ENCODE peak calls at places on chromosomes 5 and 9, in eight cellular contexts. A is Peyer's patch, F is A549, C is GM12878, T is upper lobe of left lung, U is fibroblast of pulmonary artery, E is heart left ventricle, S is gastrocnemius medialis. W is an unnamed sample.

GRCh38 chr9:136804509-136805206 is 3.1 kb upstream of the RABL6 start:
- DNase-seq in U (no peak), T (no peak), A (no peak), C (no peak), F (no peak), E (no peak), S (no peak), W (peak; percentile 52)

GRCh38 chr5:154349621-154350020 is 96.2 kb upstream of the SAP30L start:
- DNase-seq in U (no peak), C (no peak), T (no peak), F (no peak), A (no peak), S (no peak), E (no peak), W (no peak)

GRCh38 chr9:116208417-116209232 is 55.0 kb downstream of the PAPPA start:
- DNase-seq in F (peak; percentile 54), E (no peak), U (peak; percentile 60), C (no peak), S (no peak), T (no peak), A (no peak), W (no peak)

GRCh38 chr5:36614657-36615308 is 8.4 kb downstream of the SLC1A3 start:
- DNase-seq in C (no peak), A (no peak), U (peak; percentile 50), S (no peak), T (no peak), F (no peak), E (no peak), W (no peak)

GRCh38 chr9:107180206-107180605 is 102.9 kb upstream of the RAD23B start:
- DNase-seq in F (no peak), T (no peak), S (no peak), U (peak; percentile 34), E (no peak), C (no peak), A (no peak), W (no peak)

GRCh38 chr5:124661317-124662141 is 84.9 kb downstream of the ZNF608 start:
- DNase-seq in F (peak; percentile 97), S (no peak), E (no peak), U (peak; percentile 76), T (no peak), A (peak; percentile 55), C (no peak), W (no peak)

GRCh38 chr9:96883922-96884321 is 29.6 kb upstream of the ZNF782 start:
- DNase-seq in S (peak; percentile 50), A (no peak), T (no peak), C (no peak), F (no peak), E (no peak), U (peak; percentile 22), W (no peak)

GRCh38 chr9:132474253-132474652 is 64.2 kb downstream of the CFAP77 start:
- DNase-seq in T (no peak), E (no peak), S (no peak), U (no peak), C (no peak), A (no peak), F (no peak), W (no peak)

GRCh38 chr9:108186996-108187395 is 668.8 kb downstream of the ACTL7B start:
- DNase-seq in U (peak; percentile 65), E (peak; percentile 63), C (no peak), A (peak; percentile 51), F (no peak), S (peak; percentile 25), T (no peak), W (no peak)

GRCh38 chr9:137454145-137454505 is 5.0 kb downstream of the NSMF start:
- DNase-seq in A (peak; percentile 81), E (peak; percentile 62), T (peak; percentile 93), U (peak; percentile 27), C (no peak), S (no peak), F (no peak), W (peak; percentile 80)

GRCh38 chr5:127290946-127291763 is 559 bp downstream of the MEGF10 start:
- DNase-seq in S (no peak), E (no peak), C (no peak), F (no peak), U (no peak), A (no peak), T (peak; percentile 33), W (no peak)

GRCh38 chr9:73869261-73869660 is 627.9 kb upstream of the RORB start:
- DNase-seq in E (no peak), C (peak; percentile 30), U (peak; percentile 78), A (peak; percentile 47), S (no peak), T (no peak), F (peak; percentile 13), W (no peak)

GRCh38 chr5:172455511-172456061 is 1.3 kb upstream of the SH3PXD2B start:
- DNase-seq in T (no peak), F (no peak), A (peak; percentile 49), U (peak; percentile 71), S (no peak), E (no peak), C (no peak), W (no peak)

GRCh38 chr5:16577677-16578076 is 39.1 kb downstream of the RETREG1 start:
- DNase-seq in E (no peak), S (no peak), U (no peak), A (no peak), T (no peak), F (no peak), C (no peak), W (no peak)

GRCh38 chr9:30039712-30040111 is 2344.7 kb upstream of the ACO1 start:
- DNase-seq in T (no peak), A (no peak), C (no peak), U (no peak), F (no peak), S (no peak), E (no peak), W (no peak)

GRCh38 chr9:3760031-3760430 is 234.2 kb upstream of the RFX3 start:
- DNase-seq in E (no peak), S (no peak), C (no peak), U (no peak), T (no peak), F (peak; percentile 24), A (no peak), W (no peak)

GRCh38 chr5:171155621-171156020 is 153.4 kb upstream of the TLX3 start:
- DNase-seq in S (no peak), F (no peak), T (no peak), A (no peak), C (no peak), E (no peak), U (peak; percentile 44), W (no peak)

GRCh38 chr5:171149333-171149732 is 159.7 kb upstream of the TLX3 start:
- DNase-seq in A (no peak), E (no peak), T (no peak), S (no peak), F (no peak), U (no peak), C (no peak), W (no peak)

GRCh38 chr5:171149772-171150171 is 159.3 kb upstream of the TLX3 start:
- DNase-seq in A (no peak), C (no peak), S (no peak), T (no peak), F (no peak), E (no peak), U (no peak), W (no peak)

GRCh38 chr5:171157233-171157632 is 151.8 kb upstream of the TLX3 start:
- DNase-seq in U (peak; percentile 13), E (no peak), A (no peak), C (no peak), S (no peak), T (no peak), F (no peak), W (no peak)

DNA sequence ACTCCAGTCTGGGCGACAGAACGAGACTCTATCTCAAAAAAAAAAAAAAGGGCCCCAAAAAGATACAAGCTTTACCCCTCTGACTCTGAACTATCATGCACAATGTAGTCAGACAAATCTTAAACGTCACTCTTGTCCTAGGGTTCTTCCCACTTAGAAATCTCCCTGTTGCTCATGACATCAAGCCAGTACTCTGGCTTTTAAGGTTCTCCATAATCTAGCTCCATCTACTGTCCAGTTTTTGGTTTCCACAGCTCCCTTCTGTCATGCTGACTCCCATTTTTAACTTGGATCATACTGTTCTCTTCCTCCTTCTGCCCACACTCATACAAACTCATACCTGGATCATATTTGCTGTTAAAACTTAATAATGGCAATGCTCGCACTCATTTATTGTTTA is 156.7 kb upstream of the TLX3 start:
- DNase-seq in T (no peak), F (peak; percentile 51), E (no peak), A (no peak), C (no peak), U (peak; percentile 41), S (no peak), W (no peak)
- TF ChIP-seq CTCF in T (no peak), F (peak; percentile 31), E (no peak), A (no peak), C (no peak), U (peak; percentile 33), S (no peak), W (peak; percentile 28)

GRCh38 chr9:31839273-31839672 is 545.2 kb upstream of the ACO1 start:
- DNase-seq in T (no peak), C (no peak), A (no peak), U (peak; percentile 2), F (no peak), E (no peak), S (no peak), W (no peak)
- TF ChIP-seq CTCF in T (no peak), C (no peak), A (no peak), U (no peak), F (no peak), E (no peak), S (no peak), W (no peak)

DNA sequence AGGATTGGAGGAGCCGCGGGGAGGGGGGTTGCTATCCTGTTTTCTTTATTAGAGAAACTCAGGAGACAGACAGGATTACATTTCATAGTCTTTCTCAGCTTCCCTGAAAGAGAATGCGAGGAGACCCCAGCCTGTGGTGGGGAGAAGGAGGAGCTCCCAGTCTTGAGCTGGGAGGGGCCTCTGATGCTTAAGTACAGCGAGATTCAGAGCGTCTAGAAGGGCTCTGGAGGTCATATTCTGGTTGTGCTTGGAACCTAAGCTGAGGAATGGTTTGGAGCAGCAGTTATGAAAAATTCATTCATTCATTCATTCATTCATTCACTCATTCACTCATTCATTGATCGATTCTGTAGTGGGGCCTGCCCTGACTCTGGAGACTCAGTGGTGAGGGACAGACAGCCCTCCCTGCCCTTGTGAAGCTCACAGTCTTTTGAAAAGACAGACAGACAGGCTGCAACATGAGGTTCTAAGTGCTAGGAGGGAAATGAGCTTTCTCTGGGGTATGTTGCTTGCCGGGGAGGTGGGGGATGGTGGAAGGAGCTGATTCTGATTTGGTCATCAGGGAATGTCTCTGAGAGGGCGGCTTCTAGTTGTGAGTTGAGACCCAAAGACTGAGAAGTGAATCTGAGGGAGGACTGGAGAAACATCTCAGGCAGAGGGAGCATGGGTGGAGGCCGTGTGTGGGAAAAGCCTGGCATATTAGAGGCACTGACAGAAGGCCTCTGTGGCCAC is 2.5 kb upstream of the SPRY4 start:
- DNase-seq in T (no peak), A (no peak), C (no peak), S (no peak), F (no peak), U (peak; percentile 72), E (peak; percentile 37), W (no peak)
- TF ChIP-seq CTCF in T (no peak), A (no peak), C (no peak), S (no peak), F (no peak), U (peak; percentile 11), E (no peak), W (no peak)

DNA sequence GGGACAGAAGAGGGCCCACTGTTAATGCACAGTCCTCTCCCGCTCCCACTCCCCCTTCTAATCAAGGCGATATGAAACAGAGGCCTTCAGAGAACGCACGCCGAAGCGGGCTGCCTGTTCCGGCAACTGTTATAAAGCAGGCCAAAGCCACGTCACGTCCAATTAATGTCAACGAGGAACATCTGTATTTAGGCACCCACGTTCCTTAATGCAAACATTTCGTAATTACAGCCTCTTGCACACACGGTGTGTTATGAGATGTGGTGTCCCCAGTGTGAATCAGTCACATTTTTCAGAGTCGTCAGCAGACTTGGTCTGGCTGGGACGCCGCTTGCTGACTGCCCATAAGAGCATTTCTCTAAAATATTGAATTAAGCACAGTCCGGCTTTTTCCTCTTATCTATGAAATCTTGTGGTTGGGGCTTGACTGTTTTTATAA is 339.0 kb downstream of the NSG2 start:
- DNase-seq in T (no peak), A (no peak), E (peak; percentile 34), U (peak; percentile 73), F (no peak), C (no peak), S (no peak), W (no peak)
- TF ChIP-seq CTCF in T (no peak), A (no peak), E (no peak), U (no peak), F (no peak), C (no peak), S (no peak), W (no peak)

W was measured in right lobe of liver.